ENCODE peak calls at places on chromosomes 7 and 10, in nine cellular contexts. U is endodermal cell; H is Panc1; T is cardiac muscle cell; Y is small intestine; L is CD4-positive, alpha-beta T cell; W is epithelial cell of prostate; N is lower lobe of right lung; A is CD4-positive, alpha-beta memory T cell. M is an unnamed sample.

GRCh38 chr10:63763744-63764143 is 242.5 kb downstream of the REEP3 start:
- DNase-seq in U (no peak), H (no peak), T (no peak), Y (peak), L (no peak), W (peak), N (no peak), A (no peak), M (no peak)

GRCh38 chr10:84244651-84245270 is at the start of gene RGR:
- DNase-seq in U (no peak), H (no peak), T (no peak), Y (no peak), L (no peak), W (no peak), N (no peak), A (no peak), M (no peak)

GRCh38 chr10:68474021-68474420 is 2.2 kb upstream of the DNA2 start:
- DNase-seq in U (no peak), H (no peak), T (no peak), Y (no peak), L (no peak), W (no peak), N (no peak), A (no peak), M (no peak)

GRCh38 chr10:92594194-92594593 is 1.3 kb downstream of the KIF11 start:
- DNase-seq in U (no peak), H (no peak), T (no peak), Y (peak), L (no peak), W (no peak), N (no peak), A (no peak), M (no peak)

GRCh38 chr7:26013551-26014083 is 138.4 kb upstream of the NFE2L3 start:
- DNase-seq in U (no peak), H (no peak), T (no peak), Y (no peak), L (no peak), W (no peak), N (no peak), A (no peak), M (no peak)

GRCh38 chr10:12041766-12042408 is 722 bp downstream of the UPF2 start:
- DNase-seq in U (peak), H (no peak), T (peak), Y (peak), L (peak), W (no peak), N (no peak), A (no peak), M (no peak)

GRCh38 chr10:71927669-71928592 is 36.3 kb upstream of the CHST3 start:
- DNase-seq in U (no peak), H (no peak), T (peak), Y (no peak), L (no peak), W (no peak), N (no peak), A (no peak), M (no peak)

GRCh38 chr10:93622942-93623341 is 10.6 kb downstream of the PDE6C start:
- DNase-seq in U (no peak), H (no peak), T (no peak), Y (no peak), L (no peak), W (no peak), N (no peak), A (no peak), M (no peak)

GRCh38 chr7:70701487-70701886 is 430.5 kb upstream of the GALNT17 start:
- DNase-seq in U (no peak), H (no peak), T (no peak), Y (no peak), L (no peak), W (no peak), N (no peak), A (no peak), M (no peak)

GRCh38 chr7:2978403-2978802 is 65.3 kb downstream of the CARD11 start:
- DNase-seq in U (peak), H (no peak), T (peak), Y (peak), L (peak), W (no peak), N (peak), A (peak), M (peak)

GRCh38 chr10:37495415-37495814 is 362.0 kb downstream of the ZNF248 start:
- DNase-seq in U (no peak), H (no peak), T (no peak), Y (peak), L (no peak), W (no peak), N (no peak), A (no peak), M (no peak)

GRCh38 chr10:93995598-93996271 is 2.0 kb downstream of the PLCE1 start:
- DNase-seq in U (no peak), H (no peak), T (peak), Y (no peak), L (no peak), W (no peak), N (no peak), A (no peak), M (no peak)

GRCh38 chr10:31706464-31706863 is 222.2 kb downstream of the ARHGAP12 start:
- DNase-seq in U (no peak), H (no peak), T (no peak), Y (no peak), L (no peak), W (no peak), N (no peak), A (no peak), M (no peak)

GRCh38 chr10:87546221-87546620 is 41.5 kb downstream of the MINPP1 start:
- DNase-seq in U (no peak), H (no peak), T (peak), Y (no peak), L (no peak), W (no peak), N (no peak), A (no peak), M (no peak)

GRCh38 chr10:113907166-113907565 is 52.7 kb downstream of the NHLRC2 start:
- DNase-seq in U (no peak), H (no peak), T (peak), Y (no peak), L (no peak), W (no peak), N (no peak), A (no peak), M (no peak)

GRCh38 chr10:12479437-12479844 is 130.1 kb downstream of the CAMK1D start:
- DNase-seq in U (no peak), H (no peak), T (no peak), Y (no peak), L (no peak), W (no peak), N (no peak), A (no peak), M (no peak)

GRCh38 chr10:102752266-102752930 is 8.7 kb downstream of the WBP1L start:
- DNase-seq in U (no peak), H (no peak), T (peak), Y (no peak), L (no peak), W (no peak), N (no peak), A (no peak), M (no peak)

GRCh38 chr7:116399808-116400207 is 99.7 kb upstream of the CAV2 start:
- DNase-seq in U (no peak), H (no peak), T (peak), Y (no peak), L (no peak), W (peak), N (no peak), A (no peak), M (no peak)

GRCh38 chr10:102452672-102453340 is 1.5 kb upstream of the C10orf95 start:
- DNase-seq in U (no peak), H (peak), T (peak), Y (peak), L (no peak), W (no peak), N (peak), A (no peak), M (no peak)

GRCh38 chr7:50266893-50267386 is 37.6 kb upstream of the IKZF1 start:
- DNase-seq in U (no peak), H (no peak), T (no peak), Y (peak), L (peak), W (no peak), N (peak), A (peak), M (no peak)

GRCh38 chr10:51629969-51630617 is 69.3 kb downstream of the CSTF2T start:
- DNase-seq in U (no peak), H (no peak), T (peak), Y (no peak), L (no peak), W (no peak), N (no peak), A (no peak), M (no peak)

GRCh38 chr10:27240891-27241639 is 468 bp upstream of the ACBD5 start:
- DNase-seq in U (peak), H (no peak), T (no peak), Y (peak), L (no peak), W (no peak), N (peak), A (peak), M (no peak)

GRCh38 chr7:80999180-80999579 is 80.3 kb upstream of the SEMA3C start:
- DNase-seq in U (no peak), H (no peak), T (no peak), Y (no peak), L (no peak), W (no peak), N (no peak), A (no peak), M (no peak)

GRCh38 chr10:26326874-26327273 is 110.3 kb downstream of the GAD2 start:
- DNase-seq in U (no peak), H (no peak), T (no peak), Y (no peak), L (no peak), W (no peak), N (no peak), A (no peak), M (no peak)

GRCh38 chr7:140059288-140060242 is 3.2 kb downstream of the PARP12 start:
- DNase-seq in U (no peak), H (peak), T (peak), Y (peak), L (peak), W (peak), N (peak), A (no peak), M (no peak)

GRCh38 chr7:44748948-44749731 is 493 bp downstream of the ZMIZ2 start:
- DNase-seq in U (peak), H (no peak), T (no peak), Y (no peak), L (no peak), W (no peak), N (no peak), A (no peak), M (no peak)

GRCh38 chr10:77784856-77785255 is 141.7 kb downstream of the DLG5 start:
- DNase-seq in U (no peak), H (no peak), T (peak), Y (no peak), L (no peak), W (no peak), N (no peak), A (no peak), M (no peak)

GRCh38 chr10:36880898-36881297 is 244.5 kb upstream of the ANKRD30A start:
- DNase-seq in U (no peak), H (no peak), T (peak), Y (peak), L (no peak), W (peak), N (no peak), A (no peak), M (no peak)

DNA sequence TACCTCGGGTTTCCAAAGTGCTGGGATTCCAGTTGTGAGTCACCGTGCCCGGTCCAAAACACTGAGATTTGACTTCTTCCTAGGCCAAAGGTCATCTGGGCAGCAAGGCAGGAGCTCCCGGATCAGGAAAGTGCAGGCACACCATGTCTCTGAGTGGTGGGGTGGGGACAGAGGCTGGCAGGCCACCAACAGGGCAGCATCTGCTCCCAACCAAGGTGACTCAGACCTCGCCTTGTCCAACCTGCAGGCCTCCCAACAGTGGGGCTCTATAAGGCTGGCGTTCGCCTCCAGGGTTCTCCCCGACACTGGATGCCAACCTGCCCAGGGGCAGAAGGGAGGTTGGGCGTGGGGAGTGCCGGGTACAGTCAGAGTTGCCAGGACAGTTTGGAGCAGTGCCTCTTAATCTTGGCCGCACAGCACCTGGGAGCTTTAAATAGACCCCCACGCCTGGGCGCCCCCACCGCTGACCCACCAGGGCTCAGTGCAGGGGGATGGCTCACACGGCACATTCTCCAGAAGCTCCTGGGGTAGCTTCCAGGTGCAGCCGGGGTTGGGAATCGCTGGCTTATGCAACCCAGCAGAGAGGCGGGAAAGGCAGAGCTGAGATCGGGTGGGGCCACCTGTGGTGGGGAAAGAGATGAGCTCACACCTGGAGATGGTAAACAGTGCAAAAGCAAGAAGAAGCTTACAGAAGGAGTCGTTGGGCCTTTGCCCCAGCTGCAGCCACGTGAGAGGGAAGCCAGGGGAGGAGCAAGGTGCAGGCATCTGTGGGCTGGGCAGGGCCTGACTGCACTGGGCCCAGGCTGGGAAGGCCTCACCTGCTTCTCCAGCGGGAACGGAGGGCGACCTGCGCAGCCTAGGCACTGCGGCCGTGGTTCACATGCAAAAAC is 10.9 kb downstream of the CALML5 start:
- DNase-seq in U (peak), H (no peak), T (no peak), Y (peak), L (no peak), W (peak), N (no peak), A (no peak), M (no peak)
- H3K27ac ChIP-seq in U (no peak), H (no peak), T (no peak), Y (peak), L (no peak), W (peak), N (no peak), A (no peak), M (no peak)

GRCh38 chr10:32961892-32962369 is 3.9 kb upstream of the ITGB1 start:
- DNase-seq in U (no peak), H (no peak), T (peak), Y (no peak), L (no peak), W (peak), N (no peak), A (no peak), M (no peak)
- H3K27ac ChIP-seq in U (peak), H (peak), T (peak), Y (peak), L (no peak), W (peak), N (peak), A (no peak), M (peak)

DNA sequence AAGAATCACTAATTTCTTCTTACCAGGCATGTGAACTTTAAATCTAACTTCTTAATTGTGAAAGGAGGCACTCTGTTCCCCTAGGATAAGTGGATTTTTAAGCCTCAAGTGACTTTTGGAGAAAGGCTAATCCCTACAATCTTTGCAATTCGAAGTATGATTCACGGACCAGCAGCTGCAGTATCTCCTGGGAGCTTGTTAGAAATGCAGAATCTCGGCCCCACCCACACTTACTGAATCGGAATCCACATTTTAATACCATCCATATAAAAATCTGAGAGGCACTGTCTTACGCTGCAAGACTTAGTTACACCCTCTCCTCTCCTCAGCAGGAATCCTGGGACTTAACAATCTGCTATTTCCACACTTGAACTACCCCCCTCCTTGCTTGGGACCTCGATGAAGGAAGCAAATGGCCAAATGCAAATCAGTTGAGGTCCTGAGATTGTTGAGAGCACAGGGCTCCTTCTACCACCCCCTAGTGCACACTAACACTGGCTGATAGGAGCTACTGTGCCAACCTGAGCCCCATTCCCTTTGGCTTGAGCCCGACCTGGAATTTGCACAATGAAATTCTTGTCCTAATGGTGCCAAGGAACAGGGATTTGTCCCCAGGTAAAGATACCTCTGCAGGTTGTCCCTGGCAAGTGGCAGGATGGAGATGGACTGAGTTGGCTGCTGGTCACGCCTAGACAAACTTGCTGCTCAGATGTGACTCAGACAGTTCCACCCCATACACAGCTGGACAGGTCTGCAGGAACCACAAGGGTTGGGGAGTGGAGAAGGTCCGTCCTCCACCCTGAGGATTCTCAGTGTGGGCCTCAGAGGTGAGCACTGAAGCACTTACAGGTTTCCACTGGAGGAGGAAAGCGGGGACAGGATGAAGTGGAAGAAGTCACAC is 20.8 kb downstream of the ITPRIP start:
- DNase-seq in U (no peak), H (no peak), T (peak), Y (no peak), L (no peak), W (no peak), N (no peak), A (no peak), M (no peak)
- H3K27ac ChIP-seq in U (no peak), H (peak), T (no peak), Y (peak), L (no peak), W (peak), N (peak), A (no peak), M (no peak)

GRCh38 chr10:132175401-132175800 is 11.3 kb upstream of the DPYSL4 start:
- DNase-seq in U (no peak), H (no peak), T (no peak), Y (no peak), L (no peak), W (no peak), N (no peak), A (no peak), M (no peak)

GRCh38 chr10:132174237-132174636 is 12.5 kb upstream of the DPYSL4 start:
- DNase-seq in U (no peak), H (no peak), T (no peak), Y (no peak), L (no peak), W (no peak), N (no peak), A (no peak), M (no peak)

GRCh38 chr10:132176647-132177046 is 10.1 kb upstream of the DPYSL4 start:
- DNase-seq in U (no peak), H (no peak), T (no peak), Y (no peak), L (no peak), W (no peak), N (no peak), A (no peak), M (no peak)

GRCh38 chr10:132178046-132178445 is 8.7 kb upstream of the DPYSL4 start:
- DNase-seq in U (no peak), H (no peak), T (no peak), Y (no peak), L (no peak), W (no peak), N (no peak), A (no peak), M (no peak)

GRCh38 chr10:132175907-132176581 is 10.7 kb upstream of the DPYSL4 start:
- DNase-seq in U (peak), H (no peak), T (no peak), Y (no peak), L (no peak), W (no peak), N (no peak), A (no peak), M (no peak)
- H3K27ac ChIP-seq in U (peak), H (no peak), T (no peak), Y (no peak), L (no peak), W (no peak), N (no peak), A (no peak), M (no peak)

GRCh38 chr7:111756687-111757178 is 194.4 kb upstream of the IMMP2L start:
- DNase-seq in U (peak), H (no peak), T (peak), Y (no peak), L (no peak), W (no peak), N (peak), A (no peak), M (peak)
- H3K27ac ChIP-seq in U (peak), H (no peak), T (no peak), Y (no peak), L (no peak), W (no peak), N (no peak), A (no peak), M (no peak)